ENCODE peak calls at places on chromosome 5, in four cellular contexts. One of them, this sample, is unnamed.
A peak's percentile ranks its signal among the peaks of the same experiment; 100 is the strongest.

GRCh38 chr5:17219431-17219830 is 2.0 kb downstream of the BASP1 start:
- DNase-seq in PC-9: no peak
- DNase-seq in GM12878: no peak
- DNase-seq in neural progenitor cell: peak; percentile 16
- DNase-seq in this sample: no peak

GRCh38 chr5:14178671-14179211 is 35.6 kb downstream of the TRIO start:
- DNase-seq in PC-9: no peak
- DNase-seq in GM12878: no peak
- DNase-seq in neural progenitor cell: peak; percentile 78
- DNase-seq in this sample: no peak

GRCh38 chr5:65078331-65078730 is 309.6 kb downstream of the CWC27 start:
- DNase-seq in PC-9: no peak
- DNase-seq in GM12878: no peak
- DNase-seq in neural progenitor cell: no peak
- DNase-seq in this sample: no peak

GRCh38 chr5:177478711-177479646 is 5.5 kb upstream of the DBN1 start:
- DNase-seq in PC-9: no peak
- DNase-seq in GM12878: no peak
- DNase-seq in neural progenitor cell: no peak
- DNase-seq in this sample: no peak

GRCh38 chr5:76209297-76209696 is 126.1 kb downstream of the SV2C start:
- DNase-seq in PC-9: no peak
- DNase-seq in GM12878: no peak
- DNase-seq in neural progenitor cell: no peak
- DNase-seq in this sample: no peak

GRCh38 chr5:1424716-1425115 is 20.5 kb downstream of the SLC6A3 start:
- DNase-seq in PC-9: no peak
- DNase-seq in GM12878: no peak
- DNase-seq in neural progenitor cell: no peak
- DNase-seq in this sample: no peak

GRCh38 chr5:170451764-170452365 is 52.0 kb upstream of the KCNIP1 start:
- DNase-seq in PC-9: no peak
- DNase-seq in GM12878: no peak
- DNase-seq in neural progenitor cell: no peak
- DNase-seq in this sample: no peak

GRCh38 chr5:67255881-67256280 is 59.3 kb upstream of the CD180 start:
- DNase-seq in PC-9: no peak
- DNase-seq in GM12878: no peak
- DNase-seq in neural progenitor cell: no peak
- DNase-seq in this sample: no peak

GRCh38 chr5:83510199-83510730 is 38.7 kb downstream of the VCAN start:
- DNase-seq in PC-9: no peak
- DNase-seq in GM12878: no peak
- DNase-seq in neural progenitor cell: no peak
- DNase-seq in this sample: no peak

GRCh38 chr5:17118631-17119030 is 98.8 kb upstream of the BASP1 start:
- DNase-seq in PC-9: peak; percentile 76
- DNase-seq in GM12878: no peak
- DNase-seq in neural progenitor cell: no peak
- DNase-seq in this sample: no peak

GRCh38 chr5:1468629-1469527 is 23.6 kb upstream of the SLC6A3 start:
- DNase-seq in PC-9: no peak
- DNase-seq in GM12878: no peak
- DNase-seq in neural progenitor cell: no peak
- DNase-seq in this sample: no peak

GRCh38 chr5:50663636-50664035 is 2.8 kb upstream of the PARP8 start:
- DNase-seq in PC-9: no peak
- DNase-seq in GM12878: no peak
- DNase-seq in neural progenitor cell: no peak
- DNase-seq in this sample: no peak

GRCh38 chr5:132459031-132459982 is 31.3 kb downstream of the IRF1 start:
- DNase-seq in PC-9: peak; percentile 58
- DNase-seq in GM12878: no peak
- DNase-seq in neural progenitor cell: no peak
- DNase-seq in this sample: peak; percentile 42

GRCh38 chr5:139653616-139654015 is 5.5 kb downstream of the CXXC5 start:
- DNase-seq in PC-9: no peak
- DNase-seq in GM12878: no peak
- DNase-seq in neural progenitor cell: peak; percentile 49
- DNase-seq in this sample: peak; percentile 35

GRCh38 chr5:76082790-76083554 is at the start of gene SV2C:
- DNase-seq in PC-9: no peak
- DNase-seq in GM12878: no peak
- DNase-seq in neural progenitor cell: peak; percentile 75
- DNase-seq in this sample: no peak

GRCh38 chr5:107663697-107664096 is 7.0 kb downstream of the EFNA5 start:
- DNase-seq in PC-9: no peak
- DNase-seq in GM12878: no peak
- DNase-seq in neural progenitor cell: no peak
- DNase-seq in this sample: no peak

GRCh38 chr5:33311893-33312292 is 128.9 kb upstream of the TARS1 start:
- DNase-seq in PC-9: no peak
- DNase-seq in GM12878: no peak
- DNase-seq in neural progenitor cell: no peak
- DNase-seq in this sample: no peak

GRCh38 chr5:174323878-174324281 is 278.4 kb downstream of the NSG2 start:
- DNase-seq in PC-9: peak; percentile 23
- DNase-seq in GM12878: no peak
- DNase-seq in neural progenitor cell: peak; percentile 89
- DNase-seq in this sample: no peak

GRCh38 chr5:180739271-180739670 is 587 bp downstream of the OR2Y1 start:
- DNase-seq in PC-9: no peak
- DNase-seq in GM12878: no peak
- DNase-seq in neural progenitor cell: no peak
- DNase-seq in this sample: no peak

GRCh38 chr5:178590141-178590923 is at the start of gene COL23A1:
- DNase-seq in PC-9: no peak
- DNase-seq in GM12878: no peak
- DNase-seq in neural progenitor cell: peak; percentile 90
- DNase-seq in this sample: no peak

GRCh38 chr5:140664353-140665119 is at the start of gene WDR55:
- DNase-seq in PC-9: peak; percentile 95
- DNase-seq in GM12878: peak; percentile 71
- DNase-seq in neural progenitor cell: peak; percentile 97
- DNase-seq in this sample: peak; percentile 96

GRCh38 chr5:67648201-67648671 is 451.6 kb upstream of the CD180 start:
- DNase-seq in PC-9: no peak
- DNase-seq in GM12878: no peak
- DNase-seq in neural progenitor cell: no peak
- DNase-seq in this sample: no peak

GRCh38 chr5:137666901-137667300 is 69.0 kb downstream of the KLHL3 start:
- DNase-seq in PC-9: no peak
- DNase-seq in GM12878: no peak
- DNase-seq in neural progenitor cell: no peak
- DNase-seq in this sample: no peak

GRCh38 chr5:55454282-55454681 is 80.5 kb downstream of the PLPP1 start:
- DNase-seq in PC-9: no peak
- DNase-seq in GM12878: no peak
- DNase-seq in neural progenitor cell: no peak
- DNase-seq in this sample: no peak
- TF ChIP-seq EZH2 in PC-9: no peak
- TF ChIP-seq EZH2 in GM12878: no peak
- TF ChIP-seq EZH2 in neural progenitor cell: no peak
- TF ChIP-seq EZH2 in this sample: no peak

GRCh38 chr5:54852007-54852406 is 133.4 kb downstream of the ESM1 start:
- DNase-seq in PC-9: no peak
- DNase-seq in GM12878: no peak
- DNase-seq in neural progenitor cell: no peak
- DNase-seq in this sample: no peak
- TF ChIP-seq CTCF in PC-9: no peak
- TF ChIP-seq CTCF in GM12878: no peak
- TF ChIP-seq CTCF in neural progenitor cell: peak; percentile 38
- TF ChIP-seq CTCF in this sample: peak; percentile 35

GRCh38 chr5:173228639-173229380 is 6.2 kb downstream of the NKX2-5 start:
- DNase-seq in PC-9: no peak
- DNase-seq in GM12878: no peak
- DNase-seq in neural progenitor cell: peak; percentile 86
- DNase-seq in this sample: no peak

GRCh38 chr5:173231381-173231766 is 3.6 kb downstream of the NKX2-5 start:
- DNase-seq in PC-9: no peak
- DNase-seq in GM12878: no peak
- DNase-seq in neural progenitor cell: no peak
- DNase-seq in this sample: no peak

GRCh38 chr5:173230741-173231380 is 4.1 kb downstream of the NKX2-5 start:
- DNase-seq in PC-9: no peak
- DNase-seq in GM12878: no peak
- DNase-seq in neural progenitor cell: no peak
- DNase-seq in this sample: no peak

GRCh38 chr5:173229381-173229959 is 5.5 kb downstream of the NKX2-5 start:
- DNase-seq in PC-9: no peak
- DNase-seq in GM12878: no peak
- DNase-seq in neural progenitor cell: peak; percentile 30
- DNase-seq in this sample: no peak

DNA sequence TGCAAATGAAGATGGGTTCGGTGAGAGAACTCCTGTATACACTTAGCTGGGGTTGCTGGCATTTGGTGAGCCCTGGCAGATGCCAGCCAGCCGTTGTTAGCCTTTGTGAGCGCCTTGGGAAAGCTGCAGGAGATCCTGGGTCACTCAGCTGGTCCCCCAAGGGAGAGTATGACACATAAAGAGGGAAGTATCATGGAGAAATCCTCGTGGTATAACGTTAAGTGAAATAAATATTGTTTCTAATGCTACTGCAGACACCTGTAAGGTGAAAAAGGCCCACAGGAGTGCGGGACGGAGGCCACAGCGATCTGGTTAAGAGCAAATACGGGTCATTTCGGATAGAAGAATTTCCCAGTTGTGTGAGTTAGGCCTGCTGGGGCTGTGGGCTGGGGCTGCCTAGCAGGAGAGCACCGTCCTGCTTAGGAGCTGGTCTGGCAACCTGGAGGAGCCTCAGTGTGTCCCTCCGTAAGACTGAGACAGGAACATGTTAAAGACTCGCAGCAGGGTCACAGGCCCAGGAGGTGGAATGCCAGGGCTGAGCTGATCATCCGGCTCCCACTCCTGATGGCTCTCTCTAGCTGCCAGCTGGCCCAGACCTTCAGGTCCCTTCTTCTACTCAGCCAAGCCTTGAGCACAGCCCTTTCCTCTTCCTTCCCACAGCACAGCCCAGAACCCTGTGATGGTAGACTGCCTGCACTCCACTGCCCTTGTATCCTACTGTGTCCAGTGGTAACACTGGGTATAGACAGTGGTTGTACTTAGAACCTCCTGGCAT is 4.9 kb downstream of the NKX2-5 start:
- DNase-seq in PC-9: no peak
- DNase-seq in GM12878: no peak
- DNase-seq in neural progenitor cell: peak; percentile 27
- DNase-seq in this sample: no peak
- TF ChIP-seq EZH2 in PC-9: no peak
- TF ChIP-seq EZH2 in GM12878: no peak
- TF ChIP-seq EZH2 in neural progenitor cell: no peak
- TF ChIP-seq EZH2 in this sample: no peak

DNA sequence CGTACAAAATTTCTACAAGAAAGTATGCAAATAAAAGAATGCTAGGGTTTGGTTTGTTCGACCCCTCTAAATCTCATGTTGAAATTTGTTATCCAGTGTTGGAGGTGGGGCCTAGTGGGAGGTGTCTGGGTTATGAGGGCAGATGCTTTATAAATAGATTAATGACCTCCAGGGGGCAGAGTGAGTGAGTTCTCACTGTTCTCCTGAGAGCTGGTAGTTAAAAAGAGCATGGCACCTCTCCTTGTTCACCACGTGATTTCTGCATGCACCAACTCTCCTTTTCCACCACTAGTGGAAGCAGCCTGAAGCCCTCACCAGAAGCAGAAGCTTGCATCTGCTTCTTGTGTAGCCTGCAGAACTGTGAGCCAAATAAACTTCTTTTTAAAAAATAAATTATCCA is 50.4 kb upstream of the FAM170A start:
- DNase-seq in PC-9: peak; percentile 1
- DNase-seq in GM12878: no peak
- DNase-seq in neural progenitor cell: peak; percentile 50
- DNase-seq in this sample: peak; percentile 14
- TF ChIP-seq CTCF in PC-9: peak; percentile 46
- TF ChIP-seq CTCF in GM12878: peak; percentile 36
- TF ChIP-seq CTCF in neural progenitor cell: peak; percentile 46
- TF ChIP-seq CTCF in this sample: peak; percentile 33

DNA sequence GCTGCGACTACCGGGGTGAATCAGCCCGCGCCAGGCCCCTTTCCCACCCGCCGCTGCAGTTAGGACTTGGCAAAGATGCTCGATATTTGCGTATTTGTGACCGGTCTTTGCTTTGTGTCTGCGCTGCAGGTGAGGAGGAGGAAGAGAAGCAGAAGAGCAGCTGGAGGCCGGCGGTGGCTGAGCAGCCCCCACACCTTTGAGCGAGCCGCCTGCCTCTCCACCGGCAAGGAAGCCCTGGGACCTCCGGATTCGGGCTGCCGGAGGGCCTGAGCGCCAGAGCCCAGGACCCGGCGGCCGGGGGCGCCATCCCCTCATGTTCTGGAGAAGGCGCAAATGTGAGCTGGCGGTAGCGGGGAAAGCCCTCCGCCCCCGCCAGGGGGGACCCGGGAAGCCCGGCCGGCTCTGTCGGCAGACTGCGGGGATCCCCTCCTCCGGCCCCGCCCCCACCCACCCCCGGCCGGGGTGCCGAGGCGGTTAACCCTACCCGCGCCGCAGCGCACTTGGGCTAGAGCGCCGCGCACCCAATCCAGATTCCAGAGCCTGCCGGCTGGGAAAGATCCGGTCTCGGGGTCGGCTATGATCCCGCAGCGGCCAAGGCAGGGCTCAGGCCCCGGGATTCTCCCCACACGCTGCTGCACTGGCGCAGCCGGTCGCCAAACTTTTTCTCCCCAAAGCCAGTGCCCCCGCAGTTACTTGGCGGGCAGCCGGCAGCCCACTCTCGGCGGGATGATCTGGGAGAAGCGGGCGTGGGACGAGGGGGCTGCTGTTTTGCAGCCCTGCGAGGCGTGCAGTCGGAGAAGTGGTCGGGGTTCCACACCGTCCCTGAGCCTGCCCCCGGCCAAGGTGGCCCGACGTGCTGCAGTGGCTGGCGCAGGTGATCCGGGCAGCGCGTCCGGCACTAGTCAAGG is 800 bp upstream of the KCNN2 start:
- DNase-seq in PC-9: no peak
- DNase-seq in GM12878: no peak
- DNase-seq in neural progenitor cell: peak; percentile 93
- DNase-seq in this sample: no peak
- TF ChIP-seq EZH2 in PC-9: no peak
- TF ChIP-seq EZH2 in GM12878: no peak
- TF ChIP-seq EZH2 in neural progenitor cell: peak; percentile 25
- TF ChIP-seq EZH2 in this sample: no peak

This sample was measured in DND-41.